ENCODE peak calls at places on chromosomes 2 and 18, in ten cellular contexts. W is fibroblast of the aortic adventitia, Z is uterus, C is GM23338, X is transverse colon, S is GM12865, T is astrocyte, V is AG04450, O is breast epithelium, G is esophagus squamous epithelium. B is an unnamed sample.

GRCh38 chr2:195891081-195891480 is 177.6 kb downstream of the DNAH7 start:
- DNase-seq in T (no peak), V (no peak), O (no peak), Z (no peak), X (no peak), G (no peak), C (no peak), S (no peak), W (no peak), B (no peak)

GRCh38 chr2:33579226-33579625 is 19.9 kb downstream of the FAM98A start:
- DNase-seq in T (no peak), V (no peak), C (no peak), S (no peak), G (no peak), W (no peak), X (no peak), O (no peak), Z (no peak), B (no peak)

GRCh38 chr2:207239222-207239674 is 73.5 kb upstream of the KLF7 start:
- DNase-seq in X (peak), W (peak), G (peak), O (peak), S (no peak), Z (peak), C (no peak), V (peak), T (peak), B (peak)

GRCh38 chr2:170819941-170820646 is 3.4 kb downstream of the GAD1 start:
- DNase-seq in O (no peak), Z (no peak), S (no peak), W (no peak), C (peak), G (no peak), V (no peak), T (no peak), X (no peak), B (no peak)

GRCh38 chr2:98012561-98012979 is 16.8 kb upstream of the TMEM131 start:
- DNase-seq in W (no peak), Z (no peak), T (no peak), X (no peak), C (no peak), O (no peak), S (peak), V (no peak), G (no peak), B (no peak)

GRCh38 chr18:79612291-79613108 is 67.1 kb upstream of the CTDP1 start:
- DNase-seq in W (no peak), S (no peak), C (no peak), G (no peak), V (no peak), O (no peak), Z (peak), T (no peak), X (no peak), B (no peak)

GRCh38 chr2:43038720-43039099 is 187.7 kb downstream of the ZFP36L2 start:
- DNase-seq in S (no peak), G (no peak), T (no peak), W (no peak), C (no peak), V (no peak), X (no peak), O (no peak), Z (no peak), B (no peak)

GRCh38 chr2:236749346-236749745 is 179.7 kb downstream of the ACKR3 start:
- DNase-seq in C (no peak), T (peak), V (no peak), Z (no peak), S (no peak), O (no peak), W (peak), X (no peak), G (no peak), B (no peak)

GRCh38 chr2:120245933-120246332 is 6.7 kb upstream of the RALB start:
- DNase-seq in G (no peak), Z (no peak), V (no peak), C (no peak), O (no peak), T (no peak), X (peak), S (no peak), W (no peak), B (no peak)

GRCh38 chr2:207836526-207837133 is 66.9 kb upstream of the FZD5 start:
- DNase-seq in C (peak), O (no peak), T (no peak), G (no peak), Z (no peak), S (no peak), W (peak), V (no peak), X (peak), B (no peak)

GRCh38 chr2:44118257-44118656 is 50.4 kb upstream of the PPM1B start:
- DNase-seq in W (peak), G (no peak), C (no peak), O (no peak), V (no peak), X (no peak), T (peak), S (no peak), Z (no peak), B (no peak)

GRCh38 chr2:27024188-27024587 is 8.6 kb upstream of the TMEM214 start:
- DNase-seq in G (no peak), C (peak), V (no peak), W (no peak), T (no peak), O (no peak), X (no peak), S (no peak), Z (no peak), B (no peak)
- TF ChIP-seq CTCF in G (no peak), C (peak), V (peak), W (no peak), T (no peak), O (no peak), X (no peak), S (no peak), Z (no peak), B (no peak)

GRCh38 chr2:45889620-45890019 is 238.1 kb downstream of the PRKCE start:
- DNase-seq in C (no peak), S (no peak), T (no peak), G (no peak), W (no peak), X (no peak), V (no peak), O (no peak), Z (no peak), B (no peak)
- H3K4me3 ChIP-seq in C (no peak), S (no peak), T (no peak), G (no peak), W (no peak), X (no peak), V (no peak), O (no peak), Z (no peak), B (no peak)

DNA sequence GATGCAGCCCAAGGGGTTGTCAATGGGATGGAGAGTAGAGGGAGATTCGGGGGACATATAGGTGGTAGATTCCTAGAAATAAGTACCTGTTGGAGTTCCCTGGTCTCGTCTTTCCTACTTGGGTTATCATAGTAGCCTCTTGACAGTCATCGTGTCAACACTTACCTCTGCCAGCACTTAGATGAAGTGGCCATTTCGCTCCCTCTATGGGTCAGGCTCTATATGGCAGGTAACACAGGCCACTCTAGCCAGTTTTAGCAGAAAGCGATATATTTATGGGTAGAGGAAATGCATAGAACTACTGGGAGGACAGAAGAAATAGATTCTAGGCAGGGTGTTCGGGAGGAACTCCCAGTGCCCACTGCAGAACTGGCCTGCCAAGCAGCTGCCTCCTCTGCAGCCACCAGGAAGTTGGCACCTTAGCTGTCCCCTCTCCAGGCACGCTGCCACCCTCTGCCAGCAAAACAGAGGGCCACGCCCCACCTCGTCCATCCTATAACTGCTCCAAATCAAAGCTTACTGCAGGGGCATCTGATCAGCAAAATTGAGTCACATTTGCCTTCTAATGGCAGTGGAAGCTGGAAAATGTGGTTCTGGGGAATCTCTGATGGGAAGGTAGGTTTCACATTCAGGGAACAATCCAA is 181.3 kb downstream of the INSIG2 start:
- DNase-seq in G (no peak), C (peak), W (no peak), O (no peak), Z (no peak), T (no peak), X (no peak), S (peak), V (no peak), B (no peak)
- TF ChIP-seq CTCF in G (no peak), C (peak), W (no peak), O (no peak), Z (no peak), T (no peak), X (no peak), S (peak), V (no peak), B (no peak)

GRCh38 chr2:167843657-167844056 is 403.7 kb downstream of the STK39 start:
- DNase-seq in G (no peak), W (no peak), V (no peak), Z (no peak), X (no peak), T (no peak), O (no peak), S (no peak), C (no peak), B (no peak)

GRCh38 chr2:167842047-167842446 is 405.3 kb downstream of the STK39 start:
- DNase-seq in O (no peak), T (no peak), W (no peak), C (no peak), V (no peak), S (no peak), G (no peak), X (no peak), Z (no peak), B (no peak)

GRCh38 chr2:167843203-167843602 is 404.2 kb downstream of the STK39 start:
- DNase-seq in S (no peak), C (no peak), G (no peak), T (no peak), V (no peak), W (no peak), X (no peak), Z (no peak), O (no peak), B (no peak)

GRCh38 chr2:167844714-167845530 is 402.5 kb downstream of the STK39 start:
- DNase-seq in V (no peak), S (peak), Z (no peak), W (no peak), T (no peak), G (no peak), C (peak), X (peak), O (no peak), B (no peak)
- H3K4me3 ChIP-seq in V (no peak), S (no peak), Z (no peak), W (no peak), T (no peak), G (no peak), C (no peak), X (no peak), O (no peak), B (no peak)

DNA sequence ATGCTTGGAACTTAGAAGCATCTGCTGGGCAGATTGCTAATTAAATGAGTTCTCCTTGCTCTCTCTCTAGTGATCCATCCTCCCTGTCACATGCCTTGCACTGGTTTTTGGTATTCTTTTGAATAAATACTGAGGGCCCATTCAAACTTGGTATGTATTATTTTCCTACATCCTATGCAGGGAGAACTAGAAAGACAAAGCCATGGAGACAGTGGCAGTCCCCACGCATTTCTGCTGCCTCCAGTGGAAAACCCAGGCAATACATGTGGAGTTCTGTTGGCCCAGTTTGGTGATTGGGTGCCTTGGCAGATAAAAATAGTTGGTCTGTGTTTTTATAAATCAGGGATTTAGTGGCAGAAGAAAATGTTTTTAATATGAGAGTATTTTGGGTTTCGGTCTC is 68.7 kb downstream of the DIS3L2 start:
- DNase-seq in C (peak), S (no peak), O (no peak), Z (no peak), T (no peak), W (no peak), G (no peak), X (no peak), V (no peak), B (no peak)
- TF ChIP-seq CTCF in C (peak), S (no peak), O (no peak), Z (no peak), T (peak), W (peak), G (no peak), X (no peak), V (peak), B (peak)

DNA sequence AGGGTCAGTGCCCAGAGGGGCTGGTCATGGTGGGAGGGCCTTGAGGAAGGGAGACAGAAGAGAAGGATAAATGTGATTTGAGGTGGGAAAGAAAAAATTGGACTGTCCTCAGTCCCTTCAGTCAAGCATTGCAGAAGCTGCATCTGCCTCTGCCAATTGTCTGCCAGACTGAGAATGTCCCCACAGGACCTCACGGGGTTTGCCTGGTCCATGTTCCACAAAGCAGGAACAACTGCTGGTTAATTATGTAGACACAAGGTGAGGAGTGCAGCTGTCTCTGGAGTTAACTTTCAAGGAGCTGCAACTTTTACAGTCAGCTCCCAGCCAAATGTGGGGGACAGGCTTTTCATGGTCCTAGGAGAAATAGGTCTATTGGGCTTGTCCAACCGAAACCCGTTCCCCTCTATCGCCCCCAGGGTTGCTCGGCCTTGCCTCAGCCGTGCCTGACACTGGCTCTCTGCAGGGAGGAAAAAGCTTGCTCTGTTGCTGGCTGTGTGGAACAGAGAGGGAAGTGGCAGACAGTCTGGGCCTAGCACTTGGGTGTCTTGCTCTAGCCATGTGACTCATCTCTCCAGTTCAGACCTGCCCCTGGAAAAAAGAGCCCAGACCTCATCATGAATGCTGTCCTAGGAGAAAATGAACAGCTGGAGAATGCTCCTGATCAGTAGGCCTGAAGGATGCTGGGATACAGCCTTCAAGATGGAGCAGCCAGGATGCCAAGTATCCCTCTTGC is 31.1 kb upstream of the PAX8 start:
- DNase-seq in O (no peak), C (no peak), S (no peak), W (no peak), Z (no peak), V (no peak), X (no peak), T (no peak), G (no peak), B (no peak)
- H3K4me3 ChIP-seq in O (no peak), C (no peak), S (no peak), W (no peak), Z (no peak), V (no peak), X (no peak), T (no peak), G (no peak), B (no peak)

GRCh38 chr2:46181789-46182530 is 115.2 kb upstream of the EPAS1 start:
- DNase-seq in X (no peak), O (no peak), V (no peak), S (no peak), C (no peak), G (no peak), T (no peak), W (no peak), Z (no peak), B (no peak)

GRCh38 chr2:46187112-46187618 is 110.0 kb upstream of the EPAS1 start:
- DNase-seq in W (peak), O (no peak), G (no peak), V (peak), C (no peak), Z (peak), S (peak), X (peak), T (peak), B (peak)

GRCh38 chr2:46188041-46188715 is 109.0 kb upstream of the EPAS1 start:
- DNase-seq in V (no peak), Z (no peak), T (no peak), G (no peak), S (no peak), O (no peak), X (no peak), C (no peak), W (peak), B (no peak)

GRCh38 chr2:46183426-46183825 is 113.8 kb upstream of the EPAS1 start:
- DNase-seq in S (no peak), V (no peak), C (no peak), Z (no peak), X (no peak), G (no peak), T (no peak), W (no peak), O (no peak), B (no peak)

DNA sequence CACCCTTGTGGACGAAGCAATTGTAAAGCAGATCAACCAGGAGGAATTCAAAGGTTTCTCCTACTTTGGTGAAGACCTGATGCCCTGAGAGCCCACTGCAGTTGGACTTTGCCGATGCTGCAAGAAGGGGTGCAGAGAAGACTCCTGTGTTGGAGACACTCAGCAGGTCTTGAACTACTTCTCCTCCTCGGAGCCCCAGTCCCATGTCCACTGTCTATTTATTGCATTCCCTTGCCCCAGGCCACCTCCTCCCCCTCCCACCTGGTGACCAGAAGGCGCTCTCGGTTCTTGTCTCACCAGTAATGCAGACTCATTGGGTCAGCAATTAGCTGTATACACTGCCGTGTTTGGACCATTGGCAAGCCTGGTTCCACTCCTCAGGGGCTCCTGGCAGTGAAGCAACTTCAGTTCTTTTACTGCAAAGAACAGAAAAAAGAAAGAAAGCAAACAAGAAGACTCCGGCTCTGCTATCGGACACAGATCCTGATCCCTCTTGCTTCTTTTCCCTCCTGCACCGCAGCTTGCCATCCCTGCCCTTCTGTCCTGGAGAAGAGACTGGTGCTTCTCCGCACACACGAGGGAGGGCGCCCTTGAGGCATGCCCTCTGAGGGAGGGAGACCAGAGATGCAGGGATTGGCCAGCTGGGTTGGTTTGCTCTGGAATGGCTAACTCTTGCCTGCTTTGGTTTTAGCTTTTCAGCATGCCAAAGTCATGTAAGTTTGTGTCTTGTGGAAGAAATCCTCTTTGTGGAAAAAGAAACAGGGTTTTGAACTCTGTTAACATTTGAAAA is 112.2 kb upstream of the EPAS1 start:
- DNase-seq in G (no peak), C (peak), Z (no peak), O (no peak), X (no peak), V (no peak), T (no peak), S (no peak), W (no peak), B (no peak)
- TF ChIP-seq CTCF in G (no peak), C (peak), Z (no peak), O (no peak), X (no peak), V (peak), T (no peak), S (peak), W (no peak), B (no peak)

DNA sequence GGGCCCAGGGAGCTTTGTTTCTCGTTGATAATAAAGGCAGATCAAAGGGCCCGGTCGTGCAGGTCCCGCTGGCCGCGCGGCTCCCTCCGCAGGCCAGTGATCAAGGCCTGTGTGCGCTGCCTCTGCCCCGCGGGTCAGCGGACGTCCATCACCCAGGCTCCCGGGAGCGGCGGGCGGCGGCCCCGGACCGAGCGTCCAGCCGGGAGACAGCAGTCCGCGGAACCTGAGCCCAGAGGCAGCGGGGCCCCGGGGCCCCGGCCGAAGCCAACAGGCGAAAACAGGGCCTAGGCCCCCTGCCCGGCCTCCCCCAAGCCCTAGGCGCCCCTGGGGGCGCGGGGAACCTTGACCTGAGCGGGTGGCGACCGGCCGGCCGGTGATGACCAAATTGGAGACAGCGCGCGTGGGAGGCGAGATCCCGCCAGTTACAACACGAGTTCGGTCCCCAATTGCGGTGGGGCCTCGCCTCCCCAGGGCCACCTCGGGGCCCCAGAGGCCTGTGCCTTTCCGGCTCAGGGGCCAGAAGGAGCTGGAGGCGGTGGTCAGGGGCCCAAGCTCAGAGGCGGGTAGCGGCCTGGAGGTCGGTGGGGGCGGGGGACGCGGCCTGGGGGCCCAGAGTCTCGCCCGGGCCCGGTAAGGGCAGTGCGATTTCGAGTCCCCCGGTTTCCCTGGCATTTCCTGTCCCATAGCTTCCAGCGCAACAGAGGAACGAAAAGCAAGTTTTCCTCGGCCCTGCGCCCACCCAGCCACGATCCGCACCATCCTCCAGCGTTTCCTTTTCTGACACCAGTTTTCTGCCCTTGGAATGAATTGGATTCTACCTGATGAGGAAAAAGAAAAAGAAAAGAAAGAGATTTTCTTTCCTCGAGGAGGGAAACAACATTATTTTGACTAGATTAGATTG is 5.9 kb downstream of the SP9 start:
- DNase-seq in V (no peak), C (peak), Z (no peak), S (no peak), G (no peak), W (no peak), X (no peak), O (no peak), T (no peak), B (no peak)
- H3K4me3 ChIP-seq in V (no peak), C (peak), Z (no peak), S (no peak), G (peak), W (no peak), X (peak), O (peak), T (no peak), B (peak)